ENCODE peak calls at places on chromosomes 1 and 21, in ten cellular contexts. F is CD8-positive, alpha-beta T cell; O is left ventricle myocardium inferior; N is stomach; S is PC-3; H is A549; M is upper lobe of right lung; Q is fibroblast of lung; E is right lobe of liver; K is body of pancreas. B is an unnamed sample.

GRCh38 chr1:15457484-15458027 is 1.0 kb downstream of the CELA2A start:
- DNase-seq in O (no peak), F (no peak), S (no peak), N (peak; percentile 40), Q (no peak), E (no peak), K (peak; percentile 67), H (no peak), M (no peak), B (no peak)

GRCh38 chr1:223143760-223144248 is 756 bp upstream of the TLR5 start:
- DNase-seq in E (no peak), F (peak; percentile 21), N (peak; percentile 35), O (peak; percentile 24), H (no peak), M (peak; percentile 88), S (no peak), Q (no peak), K (no peak), B (no peak)

GRCh38 chr1:240312872-240313271 is 221.2 kb downstream of the FMN2 start:
- DNase-seq in S (peak; percentile 80), O (no peak), M (no peak), F (no peak), Q (peak; percentile 86), E (no peak), N (no peak), H (peak; percentile 55), K (no peak), B (no peak)

GRCh38 chr1:58395355-58395754 is 151.2 kb downstream of the OMA1 start:
- DNase-seq in O (no peak), Q (peak; percentile 85), F (no peak), S (peak; percentile 69), K (no peak), E (no peak), N (no peak), H (peak; percentile 4), M (no peak), B (no peak)

GRCh38 chr1:232921416-232921815 is 29.0 kb upstream of the NTPCR start:
- DNase-seq in N (no peak), S (no peak), F (no peak), Q (peak; percentile 57), M (no peak), K (no peak), H (no peak), O (no peak), E (no peak), B (no peak)

GRCh38 chr1:65469126-65469888 is 48.8 kb downstream of the LEPR start:
- DNase-seq in S (no peak), K (no peak), Q (no peak), E (no peak), F (no peak), N (no peak), H (no peak), O (no peak), M (no peak), B (no peak)

GRCh38 chr1:1770102-1770501 is 8.2 kb downstream of the NADK start:
- DNase-seq in Q (no peak), K (no peak), O (no peak), F (no peak), N (no peak), H (no peak), M (no peak), S (no peak), E (no peak), B (no peak)

GRCh38 chr1:228141871-228142615 is 2.0 kb downstream of the GUK1 start:
- DNase-seq in H (no peak), M (no peak), E (peak; percentile 56), F (no peak), S (peak; percentile 71), O (no peak), Q (no peak), K (no peak), N (peak; percentile 22), B (no peak)

GRCh38 chr1:94697839-94698238 is 122.3 kb upstream of the SLC44A3 start:
- DNase-seq in E (no peak), F (no peak), Q (no peak), M (no peak), O (no peak), N (no peak), H (no peak), K (no peak), S (no peak), B (no peak)

GRCh38 chr1:975896-976683 is 5.8 kb downstream of the PERM1 start:
- DNase-seq in E (peak; percentile 67), F (peak; percentile 56), M (peak; percentile 84), K (peak; percentile 66), O (no peak), Q (peak; percentile 53), H (peak; percentile 80), S (peak; percentile 80), N (peak; percentile 74), B (no peak)

GRCh38 chr1:163442940-163443339 is 121.2 kb downstream of the NUF2 start:
- DNase-seq in N (no peak), M (no peak), K (no peak), F (no peak), O (no peak), H (no peak), S (no peak), E (no peak), Q (no peak), B (no peak)

GRCh38 chr1:43495204-43495603 is 35.5 kb upstream of the PTPRF start:
- DNase-seq in H (no peak), S (no peak), Q (no peak), K (no peak), M (peak; percentile 84), O (no peak), F (no peak), N (no peak), E (no peak), B (no peak)

GRCh38 chr1:147541672-147542548 is 609 bp downstream of the BCL9 start:
- DNase-seq in K (peak; percentile 54), S (peak; percentile 41), H (no peak), M (peak; percentile 68), F (peak; percentile 7), N (peak; percentile 43), O (peak; percentile 34), E (peak; percentile 65), Q (peak; percentile 70), B (peak; percentile 59)

GRCh38 chr1:40651138-40651857 is 14.2 kb downstream of the RIMS3 start:
- DNase-seq in H (no peak), S (peak; percentile 55), M (no peak), E (no peak), O (peak; percentile 43), Q (no peak), F (no peak), K (peak; percentile 62), N (peak; percentile 62), B (no peak)

GRCh38 chr1:153944005-153944821 is 2.3 kb downstream of the DENND4B start:
- DNase-seq in S (no peak), F (no peak), K (no peak), E (peak; percentile 56), H (no peak), M (no peak), O (no peak), N (no peak), Q (no peak), B (no peak)

GRCh38 chr21:27505516-27505915 is 538.6 kb upstream of the ADAMTS5 start:
- DNase-seq in H (no peak), O (no peak), F (no peak), Q (peak; percentile 61), N (no peak), S (no peak), M (no peak), E (no peak), K (no peak), B (no peak)

GRCh38 chr1:173474097-173474779 is 2.9 kb upstream of the PRDX6 start:
- DNase-seq in N (no peak), K (no peak), F (no peak), Q (no peak), O (no peak), H (no peak), S (peak; percentile 55), E (no peak), M (no peak), B (no peak)
- H3K27ac ChIP-seq in N (peak overlapping the region; percentile 85), K (peak overlapping the region; percentile 99), F (no peak overlapping the region), Q (no peak overlapping the region), O (peak overlapping the region; percentile 97), H (no peak overlapping the region), S (peak overlapping the region; percentile 60), E (peak overlapping the region; percentile 82), M (peak overlapping the region; percentile 25), B (no peak overlapping the region)

DNA sequence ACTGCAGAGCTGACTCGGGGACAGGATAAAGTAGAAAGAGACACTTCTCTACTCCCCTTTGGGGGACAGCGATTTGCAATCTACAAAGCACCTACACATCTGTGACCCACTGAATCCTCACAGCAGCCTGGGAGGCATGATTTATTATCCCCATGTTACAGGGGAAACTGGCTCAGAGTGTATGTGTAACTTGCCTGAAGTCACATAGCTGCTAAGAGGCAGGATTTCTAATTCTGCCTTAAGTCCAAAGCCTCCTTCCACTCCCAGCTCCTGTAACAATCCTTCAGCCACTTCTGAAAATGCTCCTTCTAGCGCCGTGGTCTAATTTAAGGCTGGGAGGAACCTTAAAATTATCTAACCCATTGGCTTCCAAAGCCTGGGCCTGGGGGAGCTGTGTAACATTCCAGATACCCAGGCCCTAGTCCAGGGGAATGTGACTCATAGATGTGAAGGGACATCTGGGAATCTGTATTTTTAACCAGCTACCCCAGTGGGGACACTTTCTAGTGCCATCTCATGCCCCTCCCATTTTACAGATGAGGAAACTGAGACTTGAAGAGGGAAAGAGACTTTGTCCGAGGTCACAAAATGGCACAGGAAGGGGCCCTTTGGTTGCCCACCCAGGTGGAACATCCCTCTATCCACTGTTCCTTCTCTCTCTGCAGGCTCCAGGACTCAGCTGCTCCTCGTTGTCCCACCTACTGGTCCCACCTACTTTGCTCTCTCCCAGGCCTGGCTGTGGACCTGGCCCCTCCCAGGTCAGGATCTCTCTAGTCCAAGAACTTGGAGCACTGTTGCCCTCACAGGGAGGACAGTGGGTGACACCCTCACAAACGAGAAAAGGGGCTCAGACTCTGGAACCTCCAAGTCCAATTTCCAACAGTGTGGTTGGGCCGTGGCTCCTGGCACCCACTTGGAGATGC is 48.9 kb downstream of the AHDC1 start:
- DNase-seq in E (no peak), N (no peak), S (no peak), F (no peak), M (no peak), O (peak; percentile 67), Q (no peak), H (no peak), K (no peak), B (no peak)
- H3K27ac ChIP-seq in E (no peak overlapping the region), N (peak overlapping the region; percentile 80), S (peak overlapping the region; percentile 20), F (no peak overlapping the region), M (peak overlapping the region; percentile 64), O (peak overlapping the region; percentile 97), Q (no peak overlapping the region), H (peak overlapping the region; percentile 89), K (peak overlapping the region; percentile 80), B (peak overlapping the region; percentile 5)

DNA sequence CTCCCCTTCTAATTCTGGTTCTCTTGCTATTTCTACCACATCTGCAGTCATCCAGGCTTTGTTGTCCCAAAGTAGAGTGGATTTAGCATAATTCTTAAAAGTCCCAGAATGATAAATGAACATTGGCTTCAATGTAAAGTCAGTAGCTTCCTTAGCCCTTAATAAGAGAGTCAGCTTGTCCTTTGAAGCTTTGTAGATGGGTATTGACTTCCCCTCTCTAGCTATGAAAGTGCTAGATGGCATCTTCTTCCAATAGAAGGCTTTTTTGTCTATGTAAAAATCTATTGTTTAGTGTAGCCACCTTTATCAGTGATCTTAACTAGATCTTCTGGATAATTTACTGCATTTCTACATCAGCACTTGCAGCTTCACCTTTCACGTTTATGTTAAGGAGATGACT is 181.4 kb upstream of the B3GALT2 start:
- DNase-seq in O (no peak), E (no peak), N (no peak), K (no peak), F (no peak), H (no peak), Q (no peak), M (no peak), S (no peak), B (no peak)
- H3K27ac ChIP-seq in O (no peak overlapping the region), E (no peak overlapping the region), N (no peak overlapping the region), K (no peak overlapping the region), F (no peak overlapping the region), H (no peak overlapping the region), Q (no peak overlapping the region), M (peak overlapping the region; percentile 70), S (no peak overlapping the region), B (no peak overlapping the region)

GRCh38 chr1:164563821-164564251 is 4.9 kb downstream of the PBX1 start:
- DNase-seq in S (no peak), N (no peak), O (no peak), M (no peak), Q (peak; percentile 52), F (no peak), H (no peak), E (no peak), K (no peak), B (no peak)
- H3K27ac ChIP-seq in S (no peak overlapping the region), N (peak overlapping the region; percentile 46), O (peak overlapping the region; percentile 85), M (peak overlapping the region; percentile 81), Q (peak overlapping the region; percentile 54), F (no peak overlapping the region), H (peak overlapping the region; percentile 81), E (no peak overlapping the region), K (peak overlapping the region; percentile 84), B (no peak overlapping the region)

B was measured in substantia nigra.